ENCODE peak calls at places on chromosomes 1 and 21, in eight cellular contexts. N is K562, A is endothelial cell of umbilical vein, R is GM23338, Z is GM12878, O is HepG2, S is H1, M is HCT116. V is an unnamed sample.

GRCh38 chr1:50237081-50237480 is 128.4 kb downstream of the ELAVL4 start:
- DNase-seq in N (no peak), A (no peak), R (no peak), Z (no peak), O (no peak), S (no peak), M (no peak), V (no peak)

GRCh38 chr1:235098991-235099390 is 29.6 kb downstream of the TOMM20 start:
- DNase-seq in N (no peak), A (no peak), R (no peak), Z (no peak), O (no peak), S (no peak), M (no peak), V (no peak)

GRCh38 chr1:106975944-106976343 is 80.5 kb upstream of the PRMT6 start:
- DNase-seq in N (peak), A (no peak), R (peak), Z (no peak), O (no peak), S (peak), M (no peak), V (no peak)

GRCh38 chr21:35748683-35749314 is 311.5 kb downstream of the SETD4 start:
- DNase-seq in N (no peak), A (no peak), R (no peak), Z (no peak), O (no peak), S (no peak), M (no peak), V (no peak)

GRCh38 chr1:64959973-64960372 is 6.4 kb downstream of the JAK1 start:
- DNase-seq in N (no peak), A (no peak), R (no peak), Z (no peak), O (no peak), S (no peak), M (no peak), V (no peak)

GRCh38 chr1:1264868-1265272 is 8.8 kb downstream of the UBE2J2 start:
- DNase-seq in N (peak), A (peak), R (peak), Z (no peak), O (no peak), S (no peak), M (no peak), V (no peak)

GRCh38 chr1:84506729-84507453 is 510 bp upstream of the GNG5 start:
- DNase-seq in N (peak), A (no peak), R (peak), Z (no peak), O (no peak), S (no peak), M (no peak), V (no peak)

GRCh38 chr21:38839683-38840286 is 34.1 kb downstream of the ETS2 start:
- DNase-seq in N (peak), A (peak), R (no peak), Z (no peak), O (no peak), S (no peak), M (peak), V (no peak)

GRCh38 chr1:35885961-35886558 is 3.1 kb downstream of the AGO1 start:
- DNase-seq in N (peak), A (no peak), R (peak), Z (no peak), O (no peak), S (peak), M (no peak), V (no peak)

GRCh38 chr1:167083066-167083682 is 7.0 kb downstream of the GPA33 start:
- DNase-seq in N (no peak), A (no peak), R (no peak), Z (no peak), O (no peak), S (no peak), M (no peak), V (no peak)

GRCh38 chr1:116113615-116114014 is 2.4 kb downstream of the MAB21L3 start:
- DNase-seq in N (no peak), A (no peak), R (no peak), Z (no peak), O (no peak), S (no peak), M (no peak), V (no peak)

DNA sequence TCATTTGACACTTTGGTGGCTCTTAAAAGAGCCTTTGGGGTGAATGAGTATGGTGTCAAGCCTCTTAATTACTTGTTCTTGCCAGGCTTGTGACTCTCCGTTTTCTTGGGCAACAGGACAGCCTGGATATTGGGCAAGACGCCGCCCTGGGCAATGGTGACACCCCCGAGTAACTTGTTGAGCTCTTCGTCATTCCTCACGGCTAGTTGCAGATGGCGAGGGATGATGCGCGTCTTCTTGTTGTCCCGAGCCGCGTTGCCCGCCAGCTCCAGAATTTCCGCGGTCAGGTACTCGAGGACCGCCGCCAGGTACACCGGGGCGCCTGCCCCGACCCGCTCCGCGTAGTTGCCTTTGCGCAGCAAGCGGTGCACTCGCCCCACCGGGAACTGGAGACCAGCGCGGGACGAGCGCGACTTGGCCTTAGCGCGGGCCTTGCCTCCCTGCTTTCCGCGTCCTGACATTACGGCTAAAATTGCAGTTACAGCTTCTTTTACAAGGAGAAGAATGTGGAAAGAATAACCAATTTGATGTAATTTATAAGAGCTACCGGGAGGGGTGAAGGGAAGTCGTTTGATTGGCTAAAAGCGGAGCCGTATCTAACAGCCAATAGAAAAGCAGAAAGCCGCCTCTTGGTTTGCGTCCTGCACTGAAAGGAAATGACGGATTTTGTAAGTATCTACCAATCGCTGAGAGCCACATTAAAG is 11.8 kb upstream of the BOLA1 start:
- DNase-seq in N (peak), A (peak), R (peak), Z (peak), O (peak), S (peak), M (peak), V (peak)
- TF ChIP-seq EZH2 in N (no peak), A (no peak), R (no peak), Z (no peak), O (no peak), S (no peak), M (no peak), V (no peak)

DNA sequence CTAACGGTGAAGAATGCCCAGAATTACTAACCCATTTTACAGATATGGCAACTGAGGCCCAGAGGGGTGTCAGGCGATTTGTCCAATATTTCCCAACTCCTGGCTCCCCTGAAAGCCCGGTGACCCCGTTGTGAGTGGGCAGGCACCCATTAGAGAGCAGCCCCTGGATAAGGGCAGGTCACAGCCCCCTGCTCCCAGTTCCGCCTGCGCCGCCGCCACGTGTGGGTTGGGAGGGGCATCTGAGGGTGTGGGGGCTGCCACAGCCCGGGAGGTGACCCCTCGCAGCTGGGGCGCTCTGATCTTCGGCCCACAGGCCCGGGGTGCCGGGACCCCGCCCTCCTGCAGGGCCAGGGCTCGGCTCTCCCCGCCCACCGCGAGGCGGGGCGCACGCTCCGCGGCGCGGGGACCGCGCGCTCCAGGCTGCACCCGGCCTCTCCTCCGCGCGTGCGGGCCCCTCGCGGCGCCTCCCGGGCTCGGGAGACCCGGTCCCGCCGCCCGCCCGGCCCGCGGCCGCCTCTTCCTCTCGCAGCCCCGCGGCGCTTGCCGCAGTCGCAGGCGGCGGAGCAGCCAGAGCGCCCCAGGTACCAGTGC is at the start of gene HTR6:
- DNase-seq in N (peak), A (no peak), R (no peak), Z (no peak), O (no peak), S (no peak), M (no peak), V (no peak)
- H3K4me3 ChIP-seq in N (no peak), A (no peak), R (peak), Z (peak), O (peak), S (peak), M (peak), V (peak)

DNA sequence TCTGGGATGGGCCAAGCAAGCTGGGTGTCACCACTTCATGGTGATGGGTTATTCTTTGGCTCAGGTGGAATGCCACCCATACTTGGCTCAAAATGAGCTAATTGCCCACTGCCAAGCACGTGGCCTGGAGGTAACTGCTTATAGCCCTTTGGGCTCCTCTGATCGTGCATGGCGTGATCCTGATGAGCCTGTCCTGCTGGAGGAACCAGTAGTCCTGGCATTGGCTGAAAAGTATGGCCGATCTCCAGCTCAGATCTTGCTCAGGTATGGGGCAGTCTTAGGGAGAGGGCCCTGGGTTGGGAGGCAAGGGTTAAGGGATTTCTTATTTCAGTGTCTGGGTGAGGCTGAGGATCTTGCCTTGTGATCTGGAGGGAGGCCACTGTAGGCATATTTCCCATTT is 15.4 kb upstream of the NASP start:
- DNase-seq in N (no peak), A (no peak), R (no peak), Z (no peak), O (no peak), S (no peak), M (no peak), V (no peak)
- TF ChIP-seq POLR2AphosphoS5 in N (no peak), A (no peak), R (no peak), Z (no peak), O (no peak), S (no peak), M (no peak), V (no peak)

DNA sequence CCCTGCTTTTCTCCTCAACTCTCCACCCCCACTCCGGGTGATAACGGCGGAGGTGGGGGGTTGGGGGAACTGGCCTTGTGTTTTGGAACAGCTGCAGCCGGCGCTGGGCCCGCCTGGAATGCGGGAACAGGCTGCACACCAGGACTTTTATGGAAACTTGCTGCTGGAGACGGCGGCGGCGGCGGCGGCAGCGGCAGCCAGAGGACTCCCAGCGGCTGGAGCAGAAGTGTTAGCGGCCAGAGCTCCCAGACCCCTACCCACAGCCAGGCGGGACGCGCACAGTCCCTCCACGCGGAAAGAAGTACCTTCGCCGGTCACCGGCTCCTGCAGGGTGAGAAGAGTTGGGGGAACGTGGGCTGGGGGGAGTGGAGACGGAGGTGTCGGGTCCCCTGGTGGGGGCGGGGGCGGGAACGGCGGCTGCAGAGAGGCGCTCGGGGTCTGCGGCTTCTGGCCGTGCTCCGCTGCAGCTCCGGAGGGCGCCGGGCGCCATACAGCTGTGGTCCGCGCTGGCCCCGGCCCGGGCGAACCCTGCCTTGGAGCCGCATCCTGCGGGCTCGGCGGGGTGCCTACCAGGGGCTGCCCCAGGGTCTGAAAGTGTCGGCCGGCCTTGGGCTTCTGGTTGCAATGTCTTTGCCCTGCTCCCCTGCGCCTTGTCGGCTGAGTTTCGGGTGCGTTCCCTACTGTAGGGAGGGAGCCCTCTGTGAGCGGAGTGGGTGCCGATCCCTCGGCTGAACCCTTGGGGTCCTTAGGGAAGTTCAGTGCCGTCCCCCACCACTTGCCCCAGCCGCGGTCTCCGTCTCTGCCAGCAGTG is at the start of gene NEXN:
- DNase-seq in N (peak), A (peak), R (peak), Z (no peak), O (peak), S (peak), M (no peak), V (no peak)
- TF ChIP-seq EZH2 in N (no peak), A (no peak), R (no peak), Z (no peak), O (no peak), S (no peak), M (no peak), V (no peak)

GRCh38 chr1:223123238-223123976 is 19.6 kb downstream of the TLR5 start:
- DNase-seq in N (peak), A (peak), R (peak), Z (no peak), O (peak), S (no peak), M (peak), V (no peak)
- H3K4me3 ChIP-seq in N (no peak), A (no peak), R (no peak), Z (no peak), O (peak), S (no peak), M (peak), V (no peak)

GRCh38 chr1:41013812-41014211 is 7.7 kb downstream of the SLFNL1 start:
- DNase-seq in N (no peak), A (peak), R (no peak), Z (no peak), O (no peak), S (no peak), M (no peak), V (no peak)
- TF ChIP-seq POLR2AphosphoS5 in N (no peak), A (peak), R (no peak), Z (no peak), O (no peak), S (no peak), M (no peak), V (no peak)

DNA sequence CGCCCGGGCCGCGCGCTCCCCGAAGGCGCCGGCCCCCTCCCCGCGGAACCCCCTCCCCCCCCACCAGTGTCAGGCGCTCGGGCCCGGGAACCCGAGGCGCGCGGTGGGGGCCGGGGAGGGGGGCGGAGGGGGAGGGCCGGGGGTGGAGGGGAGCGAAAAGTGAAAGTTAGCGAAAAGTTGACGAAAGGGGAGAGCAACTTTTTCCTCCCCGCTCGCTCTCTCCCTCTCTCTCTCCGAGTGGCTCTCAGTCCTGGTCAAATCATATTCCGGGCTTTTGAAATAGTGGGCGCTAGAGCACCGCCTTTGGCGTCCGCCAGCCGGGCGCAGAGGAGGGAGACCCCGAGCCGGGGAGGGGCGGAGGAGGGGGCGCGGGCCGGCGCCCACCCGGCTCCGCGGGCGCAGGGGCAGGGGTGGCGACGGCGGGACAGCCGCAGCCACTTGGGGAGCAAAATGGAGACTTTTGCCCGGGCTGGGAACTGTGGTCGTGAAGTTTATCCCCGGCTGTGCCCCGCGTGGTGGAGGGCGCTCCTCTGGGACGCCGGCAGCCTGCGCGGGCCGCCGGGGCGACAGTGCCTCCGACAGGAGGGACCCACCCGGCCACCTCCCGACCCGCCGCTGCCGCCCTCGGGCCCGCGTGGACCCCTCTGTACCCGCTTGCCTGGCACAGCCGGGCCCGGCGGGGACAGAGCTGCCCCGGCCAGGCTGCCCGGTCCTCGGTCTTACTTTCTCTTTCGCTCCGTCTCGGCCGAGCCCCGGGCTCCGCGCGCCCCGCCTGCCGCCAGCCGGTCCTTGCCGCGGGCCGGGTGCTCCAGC is 694 bp downstream of the PRDM16 start:
- DNase-seq in N (no peak), A (peak), R (peak), Z (no peak), O (peak), S (no peak), M (peak), V (no peak)
- TF ChIP-seq EZH2 in N (no peak), A (no peak), R (peak), Z (no peak), O (no peak), S (no peak), M (no peak), V (no peak)

DNA sequence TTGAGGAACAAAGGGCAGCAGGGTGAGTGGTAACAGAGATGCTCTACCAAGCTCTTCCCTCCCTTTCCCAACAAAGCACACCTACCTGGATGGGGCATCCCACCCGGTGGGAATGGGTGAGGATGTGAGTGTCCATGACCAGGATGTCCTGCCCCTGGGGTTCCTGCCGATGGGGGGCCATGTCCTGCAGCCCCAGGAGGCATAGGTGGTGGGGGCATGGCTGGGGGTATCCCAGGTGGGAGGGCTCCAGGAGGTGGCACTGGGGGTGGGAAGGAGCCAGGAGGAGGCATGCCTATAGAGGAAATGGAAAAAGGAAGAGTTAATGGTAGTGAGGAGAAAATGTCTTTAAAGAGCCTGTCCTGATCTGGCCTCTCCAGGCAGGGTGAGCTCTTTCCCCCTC is 1.9 kb downstream of the SF3B4 start:
- DNase-seq in N (no peak), A (no peak), R (no peak), Z (no peak), O (no peak), S (no peak), M (no peak), V (no peak)
- H3K4me3 ChIP-seq in N (no peak), A (no peak), R (peak), Z (peak), O (no peak), S (no peak), M (peak), V (no peak)